ENCODE peak calls at places on chromosomes 12 and 14, in nine cellular contexts. O is adrenal gland, M is heart left ventricle, E is fibroblast of lung, F is right lobe of liver, X is dorsolateral prefrontal cortex, I is epithelial cell of esophagus, N is A549, W is cardiac fibroblast. H is an unnamed sample.

GRCh38 chr12:105644770-105645169 is 314.3 kb downstream of the C12orf75 start:
- DNase-seq in O (no peak), M (no peak), E (peak), F (no peak), X (no peak), I (no peak), N (no peak), W (no peak), H (no peak)

GRCh38 chr14:79510659-79511058 is 700.6 kb downstream of the DIO2 start:
- DNase-seq in O (no peak), M (no peak), E (peak), F (no peak), X (no peak), I (peak), N (peak), W (peak), H (no peak)

GRCh38 chr14:24032727-24033418 is 18.9 kb upstream of the CARMIL3 start:
- DNase-seq in O (peak), M (no peak), E (peak), F (no peak), X (no peak), I (peak), N (peak), W (peak), H (no peak)

GRCh38 chr14:100345711-100346110 is 22.6 kb downstream of the SLC25A47 start:
- DNase-seq in O (peak), M (no peak), E (no peak), F (no peak), X (no peak), I (no peak), N (no peak), W (no peak), H (no peak)

GRCh38 chr12:108304633-108305032 is 34.5 kb downstream of the CMKLR1 start:
- DNase-seq in O (no peak), M (no peak), E (peak), F (no peak), X (no peak), I (no peak), N (no peak), W (no peak), H (no peak)

GRCh38 chr12:3998968-3999792 is 126.0 kb upstream of the PARP11 start:
- DNase-seq in O (peak), M (no peak), E (no peak), F (no peak), X (no peak), I (peak), N (peak), W (no peak), H (peak)

GRCh38 chr12:65822732-65823480 is 1.4 kb upstream of the HMGA2 start:
- DNase-seq in O (no peak), M (no peak), E (peak), F (no peak), X (no peak), I (peak), N (peak), W (peak), H (peak)

GRCh38 chr12:105561981-105562726 is 231.7 kb downstream of the C12orf75 start:
- DNase-seq in O (peak), M (peak), E (peak), F (no peak), X (no peak), I (peak), N (peak), W (peak), H (no peak)

GRCh38 chr12:55515696-55516095 is 23.5 kb downstream of the OR6C68 start:
- DNase-seq in O (no peak), M (no peak), E (no peak), F (no peak), X (no peak), I (no peak), N (peak), W (no peak), H (no peak)

GRCh38 chr12:7093486-7093885 is 1.2 kb upstream of the C1R start:
- DNase-seq in O (peak), M (no peak), E (no peak), F (no peak), X (no peak), I (no peak), N (no peak), W (no peak), H (no peak)

GRCh38 chr12:7091660-7092228 is 501 bp downstream of the C1R start:
- DNase-seq in O (peak), M (peak), E (no peak), F (peak), X (no peak), I (no peak), N (no peak), W (peak), H (no peak)

GRCh38 chr12:7092986-7093460 is 778 bp upstream of the C1R start:
- DNase-seq in O (peak), M (no peak), E (no peak), F (no peak), X (no peak), I (no peak), N (no peak), W (no peak), H (no peak)

GRCh38 chr12:7091171-7091570 is 1.1 kb downstream of the C1R start:
- DNase-seq in O (no peak), M (no peak), E (no peak), F (no peak), X (no peak), I (no peak), N (no peak), W (no peak), H (no peak)

GRCh38 chr12:7092229-7092985 is at the start of gene C1R:
- DNase-seq in O (peak), M (peak), E (peak), F (peak), X (peak), I (peak), N (peak), W (peak), H (peak)
- H3K4me3 ChIP-seq in O (peak), M (peak), E (peak), F (peak), X (peak), I (peak), N (peak), W (peak), H (peak)

DNA sequence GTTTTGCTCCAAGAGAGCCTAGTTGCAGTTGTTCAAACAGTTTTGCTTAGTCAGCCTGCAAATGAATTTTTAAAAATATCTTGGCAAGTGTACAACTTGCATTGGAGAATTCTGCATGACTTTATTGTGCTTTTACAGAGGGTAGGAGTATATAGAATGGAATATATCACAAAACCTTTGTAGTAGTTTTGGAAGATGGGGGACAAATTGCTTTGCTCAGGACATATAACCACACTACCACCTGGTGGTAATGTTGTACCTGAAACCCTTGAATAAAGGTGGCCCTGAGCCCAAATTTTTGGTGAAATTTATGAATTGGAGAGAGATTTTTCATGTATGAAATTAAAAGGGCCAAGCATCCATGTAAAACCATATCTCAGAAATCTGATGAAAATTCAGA is 645.2 kb downstream of the MED13L start:
- DNase-seq in O (no peak), M (no peak), E (no peak), F (no peak), X (no peak), I (peak), N (no peak), W (peak), H (no peak)
- TF ChIP-seq CTCF in O (no peak), M (peak), E (no peak), F (peak), X (no peak), I (peak), N (peak), W (peak), H (no peak)

GRCh38 chr12:72307229-72307628 is 35.1 kb downstream of the TRHDE start:
- DNase-seq in O (no peak), M (no peak), E (no peak), F (no peak), X (no peak), I (no peak), N (no peak), W (no peak), H (no peak)
- H3K4me3 ChIP-seq in O (no peak), M (no peak), E (no peak), F (no peak), X (no peak), I (no peak), N (no peak), W (no peak), H (no peak)

GRCh38 chr12:7935773-7936581 is at the start of gene SLC2A3:
- DNase-seq in O (peak), M (peak), E (peak), F (no peak), X (no peak), I (peak), N (peak), W (peak), H (peak)

GRCh38 chr12:7940906-7941305 is 4.9 kb upstream of the SLC2A3 start:
- DNase-seq in O (no peak), M (no peak), E (no peak), F (no peak), X (no peak), I (no peak), N (no peak), W (no peak), H (no peak)

GRCh38 chr12:7935464-7935772 is 569 bp downstream of the SLC2A3 start:
- DNase-seq in O (no peak), M (no peak), E (no peak), F (no peak), X (no peak), I (no peak), N (no peak), W (no peak), H (no peak)

GRCh38 chr12:7934560-7935463 is 1.2 kb downstream of the SLC2A3 start:
- DNase-seq in O (no peak), M (no peak), E (no peak), F (no peak), X (no peak), I (no peak), N (no peak), W (no peak), H (peak)

GRCh38 chr12:7937867-7938506 is 2.0 kb upstream of the SLC2A3 start:
- DNase-seq in O (no peak), M (no peak), E (peak), F (no peak), X (no peak), I (no peak), N (peak), W (peak), H (no peak)
- TF ChIP-seq CTCF in O (peak), M (no peak), E (no peak), F (no peak), X (peak), I (no peak), N (peak), W (peak), H (peak)

H was measured in Peyer's patch.